ENCODE peak calls at places on chromosomes 4 and X, in six cellular contexts. M is psoas muscle; R is tibial artery; G is CD4-positive, alpha-beta memory T cell; Y is bronchial epithelial cell; Z is GM06990. T is an unnamed sample.

GRCh38 chrX:131747173-131747572 is 203.3 kb downstream of the OR13H1 start:
- DNase-seq in M (peak; percentile 59), G (peak; percentile 84), R (no peak), Z (peak; percentile 68), Y (no peak), T (peak; percentile 80)

GRCh38 chrX:75649829-75650228 is 127.0 kb upstream of the ZDHHC15 start:
- DNase-seq in R (no peak), Y (no peak), G (no peak), M (no peak), Z (no peak), T (no peak)

GRCh38 chr4:80017125-80017854 is 55.7 kb downstream of the ANTXR2 start:
- DNase-seq in Y (peak; percentile 94), M (no peak), R (no peak), G (no peak), Z (no peak), T (no peak)

GRCh38 chrX:132564026-132564425 is 75.2 kb upstream of the MBNL3 start:
- DNase-seq in R (no peak), Y (no peak), G (no peak), M (no peak), Z (no peak), T (no peak)

GRCh38 chr4:186092296-186092695 is 12.2 kb upstream of the FAM149A start:
- DNase-seq in Y (no peak), M (no peak), G (no peak), Z (no peak), R (no peak), T (no peak)

GRCh38 chr4:140049924-140050681 is 103.9 kb downstream of the MAML3 start:
- DNase-seq in Z (no peak), G (no peak), M (no peak), R (no peak), Y (no peak), T (no peak)

GRCh38 chrX:96435636-96436035 is 249.0 kb upstream of the DIAPH2 start:
- DNase-seq in G (no peak), R (no peak), M (no peak), Y (no peak), Z (no peak), T (no peak)

GRCh38 chr4:108536577-108536976 is 83.8 kb upstream of the RPL34 start:
- DNase-seq in G (no peak), M (no peak), Z (no peak), R (no peak), Y (peak; percentile 82), T (no peak)

GRCh38 chr4:20323991-20324390 is 72.3 kb downstream of the SLIT2 start:
- DNase-seq in M (no peak), Y (peak; percentile 58), Z (no peak), R (no peak), G (no peak), T (no peak)

GRCh38 chrX:3651272-3651671 is 62.2 kb downstream of the PRKX start:
- DNase-seq in M (no peak), R (no peak), Z (no peak), G (peak; percentile 40), Y (peak; percentile 19), T (no peak)

GRCh38 chrX:151983186-151983585 is 8.7 kb upstream of the GABRE start:
- DNase-seq in Z (no peak), R (no peak), G (no peak), Y (peak; percentile 64), M (no peak), T (no peak)

GRCh38 chr4:82268050-82268825 is 105.6 kb downstream of the HNRNPD start:
- DNase-seq in G (peak; percentile 47), Z (no peak), Y (peak; percentile 71), M (peak; percentile 42), R (no peak), T (peak; percentile 63)

GRCh38 chr4:128355301-128355700 is 67.7 kb upstream of the PGRMC2 start:
- DNase-seq in Y (no peak), G (no peak), R (no peak), Z (no peak), M (no peak), T (no peak)

GRCh38 chr4:148312996-148313490 is 129.2 kb downstream of the NR3C2 start:
- DNase-seq in Y (no peak), M (no peak), Z (no peak), G (no peak), R (no peak), T (peak; percentile 35)

GRCh38 chrX:39736219-39737211 is 361.2 kb downstream of the BCOR start:
- DNase-seq in M (peak; percentile 89), Y (peak; percentile 53), R (peak; percentile 97), Z (no peak), G (no peak), T (peak; percentile 85)

GRCh38 chrX:118839334-118839958 is 15.8 kb downstream of the ZCCHC12 start:
- DNase-seq in R (peak; percentile 78), G (peak; percentile 22), Y (peak; percentile 10), M (peak; percentile 85), Z (peak; percentile 28), T (peak; percentile 81)

GRCh38 chr4:23945521-23946017 is 55.7 kb upstream of the PPARGC1A start:
- DNase-seq in M (peak; percentile 62), Z (no peak), Y (peak; percentile 90), G (no peak), R (no peak), T (no peak)

GRCh38 chr4:102627831-102628523 is 126.8 kb downstream of the NFKB1 start:
- DNase-seq in Z (no peak), M (no peak), R (no peak), Y (peak; percentile 98), G (no peak), T (no peak)

GRCh38 chr4:83852085-83852451 is 316.2 kb downstream of the GPAT3 start:
- DNase-seq in Z (no peak), G (no peak), R (no peak), M (no peak), Y (peak; percentile 88), T (no peak)
- H3K4me3 ChIP-seq in Z (no peak overlapping the region), G (no peak overlapping the region), R (no peak overlapping the region), M (no peak overlapping the region), Y (no peak overlapping the region), T (no peak overlapping the region)

DNA sequence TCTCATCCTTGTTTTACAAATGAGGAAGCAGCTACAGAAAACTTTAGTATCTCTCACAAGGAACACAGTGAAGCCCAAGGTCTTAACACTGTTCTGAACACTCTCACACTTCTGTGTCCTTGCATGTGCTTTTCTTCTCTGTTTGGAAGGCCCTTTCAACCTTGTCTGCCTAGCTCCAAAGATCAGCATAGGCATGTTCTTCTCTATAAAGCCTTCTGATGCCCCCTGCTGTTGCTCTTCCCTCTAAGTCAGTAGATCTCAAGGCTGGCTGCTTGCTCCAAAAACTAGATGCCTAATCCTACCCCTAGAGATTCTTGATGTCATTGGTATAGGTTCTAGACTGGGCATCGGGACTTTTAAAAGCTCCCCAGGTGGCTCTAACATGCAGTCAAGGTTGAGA is 5.9 kb downstream of the APOO start:
- DNase-seq in Z (peak; percentile 18), R (peak; percentile 64), M (no peak), G (peak; percentile 46), Y (peak; percentile 78), T (peak; percentile 34)
- H3K4me3 ChIP-seq in Z (no peak overlapping the region), R (peak overlapping the region; percentile 22), M (peak overlapping the region; percentile 15), G (no peak overlapping the region), Y (no peak overlapping the region), T (no peak overlapping the region)

GRCh38 chrX:68462653-68463052 is 29.4 kb upstream of the OPHN1 start:
- DNase-seq in Y (peak; percentile 21), Z (no peak), G (peak; percentile 23), M (no peak), R (no peak), T (peak; percentile 22)
- H3K4me3 ChIP-seq in Y (no peak overlapping the region), Z (no peak overlapping the region), G (no peak overlapping the region), M (no peak overlapping the region), R (no peak overlapping the region), T (no peak overlapping the region)

GRCh38 chr4:22688236-22688635 is 4.5 kb upstream of the GBA3 start:
- DNase-seq in Y (peak; percentile 26), Z (no peak), G (no peak), R (no peak), M (no peak), T (no peak)

GRCh38 chr4:22686156-22686555 is 6.6 kb upstream of the GBA3 start:
- DNase-seq in Z (no peak), M (no peak), G (no peak), Y (no peak), R (no peak), T (no peak)

GRCh38 chr4:22695011-22695410 is 2.3 kb downstream of the GBA3 start:
- DNase-seq in R (no peak), G (no peak), Y (peak; percentile 14), Z (no peak), M (no peak), T (no peak)

GRCh38 chr4:22692736-22693135 is at the start of gene GBA3:
- DNase-seq in M (no peak), R (no peak), Y (no peak), G (no peak), Z (no peak), T (no peak)

GRCh38 chr4:22689428-22689827 is 3.3 kb upstream of the GBA3 start:
- DNase-seq in G (no peak), Y (no peak), M (no peak), R (no peak), Z (no peak), T (no peak)
- H3K4me3 ChIP-seq in G (no peak overlapping the region), Y (no peak overlapping the region), M (no peak overlapping the region), R (no peak overlapping the region), Z (no peak overlapping the region), T (no peak overlapping the region)

DNA sequence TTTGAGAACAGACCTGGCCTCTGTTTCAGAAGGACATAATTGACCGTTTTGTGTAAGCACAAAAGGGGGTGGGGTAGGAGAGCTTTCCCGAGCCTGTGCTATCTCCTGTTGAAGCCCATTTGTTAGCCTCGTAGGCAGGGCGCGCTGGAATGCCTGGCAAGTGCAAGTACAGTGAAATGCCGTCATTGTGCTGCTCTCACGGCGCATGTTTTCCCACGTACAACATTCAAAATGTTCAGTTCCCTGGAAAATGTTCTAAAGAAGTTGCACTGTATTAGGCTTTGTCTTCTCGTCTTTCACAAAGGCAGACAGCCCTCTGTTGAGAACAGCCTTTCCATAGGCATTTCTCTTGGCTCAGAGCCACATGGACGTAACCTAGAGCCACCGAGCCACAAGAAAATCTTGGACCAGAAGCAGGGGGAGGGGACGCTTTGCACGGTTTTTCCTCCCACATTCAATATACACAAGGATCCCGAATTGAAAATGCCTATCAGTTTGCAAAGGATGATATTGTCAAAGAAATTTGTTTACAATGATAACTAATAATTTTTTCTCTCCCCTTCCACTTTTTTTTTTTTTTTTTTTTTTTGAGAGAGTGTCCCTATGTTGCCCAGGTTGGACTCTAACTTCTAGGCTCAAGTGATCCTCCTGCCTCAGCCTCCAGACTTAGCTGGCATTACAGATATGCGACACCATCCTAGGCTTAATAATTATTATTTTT is 54.6 kb upstream of the RAPGEF2 start:
- DNase-seq in Y (peak; percentile 72), Z (no peak), G (no peak), R (peak; percentile 69), M (peak; percentile 57), T (peak; percentile 75)
- H3K4me3 ChIP-seq in Y (peak overlapping the region; percentile 24), Z (no peak overlapping the region), G (no peak overlapping the region), R (peak overlapping the region; percentile 45), M (peak overlapping the region; percentile 59), T (no peak overlapping the region)

GRCh38 chr4:60189286-60189685 is 1010.8 kb upstream of the ADGRL3 start:
- DNase-seq in Y (no peak), G (no peak), Z (no peak), M (no peak), R (no peak), T (no peak)
- H3K4me3 ChIP-seq in Y (no peak overlapping the region), G (no peak overlapping the region), Z (no peak overlapping the region), M (no peak overlapping the region), R (no peak overlapping the region), T (no peak overlapping the region)

GRCh38 chrX:150570512-150570911 is 2.1 kb downstream of the MTM1 start:
- DNase-seq in Y (no peak), M (no peak), Z (no peak), R (no peak), G (no peak), T (no peak)
- H3K4me3 ChIP-seq in Y (no peak overlapping the region), M (no peak overlapping the region), Z (peak overlapping the region; percentile 11), R (no peak overlapping the region), G (peak overlapping the region; percentile 36), T (no peak overlapping the region)

T was measured in ovary.